ENCODE peak calls at places on chromosome 4, in ten cellular contexts. One of them, this sample, is unnamed.

GRCh38 chr4:56871357-56871993 is 36.2 kb upstream of the REST start:
- DNase-seq in H9: peak
- DNase-seq in cardiac muscle cell: peak
- DNase-seq in activated T-helper 9 cell treated with anti-CD3 and anti-CD28 coated beads, Interleukin-2, amount 50 U/mL, for 16 hours: no peak
- DNase-seq in frontal cortex: no peak
- DNase-seq in activated CD8-positive, alpha-beta T cell treated with anti-CD3 and anti-CD28 coated beads, Interleukin-2, amount 10 ng/mL, durations not matched to agents 7 days and 5 days: peak
- DNase-seq in nephron progenitor cell: no peak
- DNase-seq in GM23248: no peak
- DNase-seq in lower lobe of right lung: no peak
- DNase-seq in psoas muscle: peak
- DNase-seq in this sample: peak

GRCh38 chr4:69974646-69975045 is 9.1 kb upstream of the CSN2 start:
- DNase-seq in H9: no peak
- DNase-seq in cardiac muscle cell: no peak
- DNase-seq in activated T-helper 9 cell treated with anti-CD3 and anti-CD28 coated beads, Interleukin-2, amount 50 U/mL, for 16 hours: no peak
- DNase-seq in frontal cortex: no peak
- DNase-seq in activated CD8-positive, alpha-beta T cell treated with anti-CD3 and anti-CD28 coated beads, Interleukin-2, amount 10 ng/mL, durations not matched to agents 7 days and 5 days: no peak
- DNase-seq in nephron progenitor cell: no peak
- DNase-seq in GM23248: no peak
- DNase-seq in lower lobe of right lung: no peak
- DNase-seq in psoas muscle: no peak
- DNase-seq in this sample: no peak

GRCh38 chr4:39044947-39045734 is 12.9 kb upstream of the TMEM156 start:
- DNase-seq in H9: peak
- DNase-seq in cardiac muscle cell: peak
- DNase-seq in activated T-helper 9 cell treated with anti-CD3 and anti-CD28 coated beads, Interleukin-2, amount 50 U/mL, for 16 hours: peak
- DNase-seq in frontal cortex: peak
- DNase-seq in activated CD8-positive, alpha-beta T cell treated with anti-CD3 and anti-CD28 coated beads, Interleukin-2, amount 10 ng/mL, durations not matched to agents 7 days and 5 days: peak
- DNase-seq in nephron progenitor cell: peak
- DNase-seq in GM23248: peak
- DNase-seq in lower lobe of right lung: peak
- DNase-seq in psoas muscle: peak
- DNase-seq in this sample: peak

GRCh38 chr4:141614878-141615586 is 21.4 kb upstream of the IL15 start:
- DNase-seq in H9: no peak
- DNase-seq in cardiac muscle cell: no peak
- DNase-seq in activated T-helper 9 cell treated with anti-CD3 and anti-CD28 coated beads, Interleukin-2, amount 50 U/mL, for 16 hours: no peak
- DNase-seq in frontal cortex: no peak
- DNase-seq in activated CD8-positive, alpha-beta T cell treated with anti-CD3 and anti-CD28 coated beads, Interleukin-2, amount 10 ng/mL, durations not matched to agents 7 days and 5 days: no peak
- DNase-seq in nephron progenitor cell: no peak
- DNase-seq in GM23248: no peak
- DNase-seq in lower lobe of right lung: no peak
- DNase-seq in psoas muscle: no peak
- DNase-seq in this sample: no peak

GRCh38 chr4:175953960-175954521 is 111.6 kb upstream of the WDR17 start:
- DNase-seq in H9: no peak
- DNase-seq in cardiac muscle cell: no peak
- DNase-seq in activated T-helper 9 cell treated with anti-CD3 and anti-CD28 coated beads, Interleukin-2, amount 50 U/mL, for 16 hours: no peak
- DNase-seq in frontal cortex: no peak
- DNase-seq in activated CD8-positive, alpha-beta T cell treated with anti-CD3 and anti-CD28 coated beads, Interleukin-2, amount 10 ng/mL, durations not matched to agents 7 days and 5 days: no peak
- DNase-seq in nephron progenitor cell: no peak
- DNase-seq in GM23248: no peak
- DNase-seq in lower lobe of right lung: no peak
- DNase-seq in psoas muscle: no peak
- DNase-seq in this sample: peak

GRCh38 chr4:94665500-94666398 is 92.0 kb upstream of the BMPR1B start:
- DNase-seq in H9: no peak
- DNase-seq in cardiac muscle cell: no peak
- DNase-seq in activated T-helper 9 cell treated with anti-CD3 and anti-CD28 coated beads, Interleukin-2, amount 50 U/mL, for 16 hours: no peak
- DNase-seq in frontal cortex: no peak
- DNase-seq in activated CD8-positive, alpha-beta T cell treated with anti-CD3 and anti-CD28 coated beads, Interleukin-2, amount 10 ng/mL, durations not matched to agents 7 days and 5 days: no peak
- DNase-seq in nephron progenitor cell: no peak
- DNase-seq in GM23248: no peak
- DNase-seq in lower lobe of right lung: no peak
- DNase-seq in psoas muscle: no peak
- DNase-seq in this sample: no peak

GRCh38 chr4:26191353-26191752 is 129.5 kb upstream of the RBPJ start:
- DNase-seq in H9: no peak
- DNase-seq in cardiac muscle cell: no peak
- DNase-seq in activated T-helper 9 cell treated with anti-CD3 and anti-CD28 coated beads, Interleukin-2, amount 50 U/mL, for 16 hours: no peak
- DNase-seq in frontal cortex: no peak
- DNase-seq in activated CD8-positive, alpha-beta T cell treated with anti-CD3 and anti-CD28 coated beads, Interleukin-2, amount 10 ng/mL, durations not matched to agents 7 days and 5 days: no peak
- DNase-seq in nephron progenitor cell: no peak
- DNase-seq in GM23248: no peak
- DNase-seq in lower lobe of right lung: no peak
- DNase-seq in psoas muscle: no peak
- DNase-seq in this sample: no peak

GRCh38 chr4:124427095-124427767 is 285.3 kb downstream of the ANKRD50 start:
- DNase-seq in H9: no peak
- DNase-seq in cardiac muscle cell: peak
- DNase-seq in activated T-helper 9 cell treated with anti-CD3 and anti-CD28 coated beads, Interleukin-2, amount 50 U/mL, for 16 hours: no peak
- DNase-seq in frontal cortex: no peak
- DNase-seq in activated CD8-positive, alpha-beta T cell treated with anti-CD3 and anti-CD28 coated beads, Interleukin-2, amount 10 ng/mL, durations not matched to agents 7 days and 5 days: no peak
- DNase-seq in nephron progenitor cell: no peak
- DNase-seq in GM23248: no peak
- DNase-seq in lower lobe of right lung: no peak
- DNase-seq in psoas muscle: no peak
- DNase-seq in this sample: no peak

GRCh38 chr4:52051615-52052474 is 741 bp downstream of the SPATA18 start:
- DNase-seq in H9: peak
- DNase-seq in cardiac muscle cell: peak
- DNase-seq in activated T-helper 9 cell treated with anti-CD3 and anti-CD28 coated beads, Interleukin-2, amount 50 U/mL, for 16 hours: no peak
- DNase-seq in frontal cortex: peak
- DNase-seq in activated CD8-positive, alpha-beta T cell treated with anti-CD3 and anti-CD28 coated beads, Interleukin-2, amount 10 ng/mL, durations not matched to agents 7 days and 5 days: peak
- DNase-seq in nephron progenitor cell: peak
- DNase-seq in GM23248: peak
- DNase-seq in lower lobe of right lung: peak
- DNase-seq in psoas muscle: peak
- DNase-seq in this sample: peak

GRCh38 chr4:121656269-121656641 is 40.5 kb downstream of the ANXA5 start:
- DNase-seq in H9: peak
- DNase-seq in cardiac muscle cell: peak
- DNase-seq in activated T-helper 9 cell treated with anti-CD3 and anti-CD28 coated beads, Interleukin-2, amount 50 U/mL, for 16 hours: peak
- DNase-seq in frontal cortex: no peak
- DNase-seq in activated CD8-positive, alpha-beta T cell treated with anti-CD3 and anti-CD28 coated beads, Interleukin-2, amount 10 ng/mL, durations not matched to agents 7 days and 5 days: peak
- DNase-seq in nephron progenitor cell: peak
- DNase-seq in GM23248: peak
- DNase-seq in lower lobe of right lung: peak
- DNase-seq in psoas muscle: no peak
- DNase-seq in this sample: peak

GRCh38 chr4:2672700-2673099 is 83.4 kb downstream of the TNIP2 start:
- DNase-seq in H9: no peak
- DNase-seq in cardiac muscle cell: no peak
- DNase-seq in activated T-helper 9 cell treated with anti-CD3 and anti-CD28 coated beads, Interleukin-2, amount 50 U/mL, for 16 hours: no peak
- DNase-seq in frontal cortex: no peak
- DNase-seq in activated CD8-positive, alpha-beta T cell treated with anti-CD3 and anti-CD28 coated beads, Interleukin-2, amount 10 ng/mL, durations not matched to agents 7 days and 5 days: no peak
- DNase-seq in nephron progenitor cell: no peak
- DNase-seq in GM23248: no peak
- DNase-seq in lower lobe of right lung: no peak
- DNase-seq in psoas muscle: no peak
- DNase-seq in this sample: no peak

GRCh38 chr4:171118091-171118490 is 695.1 kb upstream of the GALNTL6 start:
- DNase-seq in H9: no peak
- DNase-seq in cardiac muscle cell: no peak
- DNase-seq in activated T-helper 9 cell treated with anti-CD3 and anti-CD28 coated beads, Interleukin-2, amount 50 U/mL, for 16 hours: no peak
- DNase-seq in frontal cortex: no peak
- DNase-seq in activated CD8-positive, alpha-beta T cell treated with anti-CD3 and anti-CD28 coated beads, Interleukin-2, amount 10 ng/mL, durations not matched to agents 7 days and 5 days: no peak
- DNase-seq in nephron progenitor cell: no peak
- DNase-seq in GM23248: no peak
- DNase-seq in lower lobe of right lung: no peak
- DNase-seq in psoas muscle: no peak
- DNase-seq in this sample: no peak

GRCh38 chr4:142088906-142089305 is 452.5 kb downstream of the IL15 start:
- DNase-seq in H9: no peak
- DNase-seq in cardiac muscle cell: peak
- DNase-seq in activated T-helper 9 cell treated with anti-CD3 and anti-CD28 coated beads, Interleukin-2, amount 50 U/mL, for 16 hours: no peak
- DNase-seq in frontal cortex: no peak
- DNase-seq in activated CD8-positive, alpha-beta T cell treated with anti-CD3 and anti-CD28 coated beads, Interleukin-2, amount 10 ng/mL, durations not matched to agents 7 days and 5 days: no peak
- DNase-seq in nephron progenitor cell: no peak
- DNase-seq in GM23248: peak
- DNase-seq in lower lobe of right lung: no peak
- DNase-seq in psoas muscle: no peak
- DNase-seq in this sample: no peak

GRCh38 chr4:102344955-102345794 is at the start of gene SLC39A8:
- DNase-seq in H9: peak
- DNase-seq in cardiac muscle cell: peak
- DNase-seq in activated T-helper 9 cell treated with anti-CD3 and anti-CD28 coated beads, Interleukin-2, amount 50 U/mL, for 16 hours: peak
- DNase-seq in frontal cortex: peak
- DNase-seq in activated CD8-positive, alpha-beta T cell treated with anti-CD3 and anti-CD28 coated beads, Interleukin-2, amount 10 ng/mL, durations not matched to agents 7 days and 5 days: peak
- DNase-seq in nephron progenitor cell: peak
- DNase-seq in GM23248: peak
- DNase-seq in lower lobe of right lung: peak
- DNase-seq in psoas muscle: peak
- DNase-seq in this sample: peak

GRCh38 chr4:81562093-81562492 is 90.4 kb upstream of the RASGEF1B start:
- DNase-seq in H9: no peak
- DNase-seq in cardiac muscle cell: no peak
- DNase-seq in activated T-helper 9 cell treated with anti-CD3 and anti-CD28 coated beads, Interleukin-2, amount 50 U/mL, for 16 hours: no peak
- DNase-seq in frontal cortex: no peak
- DNase-seq in activated CD8-positive, alpha-beta T cell treated with anti-CD3 and anti-CD28 coated beads, Interleukin-2, amount 10 ng/mL, durations not matched to agents 7 days and 5 days: no peak
- DNase-seq in nephron progenitor cell: no peak
- DNase-seq in GM23248: no peak
- DNase-seq in lower lobe of right lung: no peak
- DNase-seq in psoas muscle: no peak
- DNase-seq in this sample: no peak

GRCh38 chr4:38663021-38663800 is 788 bp upstream of the KLF3 start:
- DNase-seq in H9: peak
- DNase-seq in cardiac muscle cell: peak
- DNase-seq in activated T-helper 9 cell treated with anti-CD3 and anti-CD28 coated beads, Interleukin-2, amount 50 U/mL, for 16 hours: no peak
- DNase-seq in frontal cortex: no peak
- DNase-seq in activated CD8-positive, alpha-beta T cell treated with anti-CD3 and anti-CD28 coated beads, Interleukin-2, amount 10 ng/mL, durations not matched to agents 7 days and 5 days: no peak
- DNase-seq in nephron progenitor cell: peak
- DNase-seq in GM23248: peak
- DNase-seq in lower lobe of right lung: no peak
- DNase-seq in psoas muscle: no peak
- DNase-seq in this sample: peak

GRCh38 chr4:74751856-74752255 is 42.5 kb downstream of the BTC start:
- DNase-seq in H9: no peak
- DNase-seq in cardiac muscle cell: no peak
- DNase-seq in activated T-helper 9 cell treated with anti-CD3 and anti-CD28 coated beads, Interleukin-2, amount 50 U/mL, for 16 hours: no peak
- DNase-seq in frontal cortex: no peak
- DNase-seq in activated CD8-positive, alpha-beta T cell treated with anti-CD3 and anti-CD28 coated beads, Interleukin-2, amount 10 ng/mL, durations not matched to agents 7 days and 5 days: no peak
- DNase-seq in nephron progenitor cell: no peak
- DNase-seq in GM23248: no peak
- DNase-seq in lower lobe of right lung: no peak
- DNase-seq in psoas muscle: no peak
- DNase-seq in this sample: peak

GRCh38 chr4:158302076-158302866 is 92.0 kb downstream of the TMEM144 start:
- DNase-seq in H9: no peak
- DNase-seq in cardiac muscle cell: peak
- DNase-seq in activated T-helper 9 cell treated with anti-CD3 and anti-CD28 coated beads, Interleukin-2, amount 50 U/mL, for 16 hours: no peak
- DNase-seq in frontal cortex: no peak
- DNase-seq in activated CD8-positive, alpha-beta T cell treated with anti-CD3 and anti-CD28 coated beads, Interleukin-2, amount 10 ng/mL, durations not matched to agents 7 days and 5 days: no peak
- DNase-seq in nephron progenitor cell: no peak
- DNase-seq in GM23248: peak
- DNase-seq in lower lobe of right lung: no peak
- DNase-seq in psoas muscle: no peak
- DNase-seq in this sample: no peak

GRCh38 chr4:105909699-105910340 is 14.5 kb downstream of the NPNT start:
- DNase-seq in H9: no peak
- DNase-seq in cardiac muscle cell: no peak
- DNase-seq in activated T-helper 9 cell treated with anti-CD3 and anti-CD28 coated beads, Interleukin-2, amount 50 U/mL, for 16 hours: no peak
- DNase-seq in frontal cortex: no peak
- DNase-seq in activated CD8-positive, alpha-beta T cell treated with anti-CD3 and anti-CD28 coated beads, Interleukin-2, amount 10 ng/mL, durations not matched to agents 7 days and 5 days: no peak
- DNase-seq in nephron progenitor cell: no peak
- DNase-seq in GM23248: peak
- DNase-seq in lower lobe of right lung: no peak
- DNase-seq in psoas muscle: no peak
- DNase-seq in this sample: no peak

GRCh38 chr4:88097781-88098180 is 60.7 kb downstream of the ABCG2 start:
- DNase-seq in H9: no peak
- DNase-seq in cardiac muscle cell: no peak
- DNase-seq in activated T-helper 9 cell treated with anti-CD3 and anti-CD28 coated beads, Interleukin-2, amount 50 U/mL, for 16 hours: no peak
- DNase-seq in frontal cortex: no peak
- DNase-seq in activated CD8-positive, alpha-beta T cell treated with anti-CD3 and anti-CD28 coated beads, Interleukin-2, amount 10 ng/mL, durations not matched to agents 7 days and 5 days: no peak
- DNase-seq in nephron progenitor cell: no peak
- DNase-seq in GM23248: no peak
- DNase-seq in lower lobe of right lung: no peak
- DNase-seq in psoas muscle: no peak
- DNase-seq in this sample: no peak

GRCh38 chr4:126899382-126899801 is 733.4 kb upstream of the INTU start:
- DNase-seq in H9: no peak
- DNase-seq in cardiac muscle cell: peak
- DNase-seq in activated T-helper 9 cell treated with anti-CD3 and anti-CD28 coated beads, Interleukin-2, amount 50 U/mL, for 16 hours: no peak
- DNase-seq in frontal cortex: no peak
- DNase-seq in activated CD8-positive, alpha-beta T cell treated with anti-CD3 and anti-CD28 coated beads, Interleukin-2, amount 10 ng/mL, durations not matched to agents 7 days and 5 days: no peak
- DNase-seq in nephron progenitor cell: no peak
- DNase-seq in GM23248: peak
- DNase-seq in lower lobe of right lung: no peak
- DNase-seq in psoas muscle: no peak
- DNase-seq in this sample: no peak

GRCh38 chr4:54440394-54441223 is 211.5 kb downstream of the PDGFRA start:
- DNase-seq in H9: no peak
- DNase-seq in cardiac muscle cell: peak
- DNase-seq in activated T-helper 9 cell treated with anti-CD3 and anti-CD28 coated beads, Interleukin-2, amount 50 U/mL, for 16 hours: no peak
- DNase-seq in frontal cortex: peak
- DNase-seq in activated CD8-positive, alpha-beta T cell treated with anti-CD3 and anti-CD28 coated beads, Interleukin-2, amount 10 ng/mL, durations not matched to agents 7 days and 5 days: no peak
- DNase-seq in nephron progenitor cell: no peak
- DNase-seq in GM23248: peak
- DNase-seq in lower lobe of right lung: no peak
- DNase-seq in psoas muscle: no peak
- DNase-seq in this sample: peak

GRCh38 chr4:37970702-37971101 is 10.5 kb downstream of the PTTG2 start:
- DNase-seq in H9: peak
- DNase-seq in cardiac muscle cell: peak
- DNase-seq in activated T-helper 9 cell treated with anti-CD3 and anti-CD28 coated beads, Interleukin-2, amount 50 U/mL, for 16 hours: peak
- DNase-seq in frontal cortex: no peak
- DNase-seq in activated CD8-positive, alpha-beta T cell treated with anti-CD3 and anti-CD28 coated beads, Interleukin-2, amount 10 ng/mL, durations not matched to agents 7 days and 5 days: peak
- DNase-seq in nephron progenitor cell: no peak
- DNase-seq in GM23248: peak
- DNase-seq in lower lobe of right lung: peak
- DNase-seq in psoas muscle: peak
- DNase-seq in this sample: no peak

GRCh38 chr4:4839471-4839810 is 20.0 kb upstream of the MSX1 start:
- DNase-seq in H9: no peak
- DNase-seq in cardiac muscle cell: no peak
- DNase-seq in activated T-helper 9 cell treated with anti-CD3 and anti-CD28 coated beads, Interleukin-2, amount 50 U/mL, for 16 hours: no peak
- DNase-seq in frontal cortex: no peak
- DNase-seq in activated CD8-positive, alpha-beta T cell treated with anti-CD3 and anti-CD28 coated beads, Interleukin-2, amount 10 ng/mL, durations not matched to agents 7 days and 5 days: no peak
- DNase-seq in nephron progenitor cell: no peak
- DNase-seq in GM23248: no peak
- DNase-seq in lower lobe of right lung: no peak
- DNase-seq in psoas muscle: no peak
- DNase-seq in this sample: no peak

GRCh38 chr4:72767903-72768817 is 199.1 kb upstream of the ADAMTS3 start:
- DNase-seq in H9: no peak
- DNase-seq in cardiac muscle cell: peak
- DNase-seq in activated T-helper 9 cell treated with anti-CD3 and anti-CD28 coated beads, Interleukin-2, amount 50 U/mL, for 16 hours: no peak
- DNase-seq in frontal cortex: no peak
- DNase-seq in activated CD8-positive, alpha-beta T cell treated with anti-CD3 and anti-CD28 coated beads, Interleukin-2, amount 10 ng/mL, durations not matched to agents 7 days and 5 days: no peak
- DNase-seq in nephron progenitor cell: no peak
- DNase-seq in GM23248: peak
- DNase-seq in lower lobe of right lung: no peak
- DNase-seq in psoas muscle: no peak
- DNase-seq in this sample: no peak

This sample was measured in neural progenitor cell.